ENCODE peak calls at places on chromosome 7, in six cellular contexts. S, W, A, G, R and U are unnamed samples.

GRCh38 chr7:7220821-7221220 is 38.5 kb downstream of the C1GALT1 start:
- DNase-seq in S (no peak), W (no peak), A (no peak), G (no peak), R (no peak), U (no peak)

GRCh38 chr7:134777908-134778580 is 1.4 kb upstream of the CALD1 start:
- DNase-seq in S (no peak), W (no peak), A (no peak), G (no peak), R (peak), U (no peak)

GRCh38 chr7:97771576-97771975 is 39.7 kb downstream of the TAC1 start:
- DNase-seq in S (no peak), W (no peak), A (no peak), G (no peak), R (no peak), U (no peak)

GRCh38 chr7:3455826-3456444 is 154.9 kb downstream of the SDK1 start:
- DNase-seq in S (no peak), W (no peak), A (no peak), G (no peak), R (peak), U (no peak)

GRCh38 chr7:4227105-4228010 is 454.7 kb upstream of the FOXK1 start:
- DNase-seq in S (no peak), W (no peak), A (peak), G (no peak), R (no peak), U (no peak)

GRCh38 chr7:105989686-105990085 is 26.6 kb downstream of the CDHR3 start:
- DNase-seq in S (no peak), W (no peak), A (no peak), G (no peak), R (no peak), U (no peak)

GRCh38 chr7:44760034-44760580 is 11.5 kb downstream of the ZMIZ2 start:
- DNase-seq in S (no peak), W (no peak), A (peak), G (no peak), R (no peak), U (no peak)

GRCh38 chr7:69110450-69111050 is 487.7 kb upstream of the AUTS2 start:
- DNase-seq in S (no peak), W (no peak), A (no peak), G (no peak), R (no peak), U (no peak)

GRCh38 chr7:43799605-43800004 is 41.1 kb downstream of the BLVRA start:
- DNase-seq in S (peak), W (no peak), A (no peak), G (no peak), R (peak), U (no peak)

GRCh38 chr7:87370660-87371180 is 25.3 kb downstream of the CROT start:
- DNase-seq in S (peak), W (no peak), A (no peak), G (no peak), R (peak), U (no peak)

GRCh38 chr7:79436378-79436777 is 17.1 kb downstream of the MAGI2 start:
- DNase-seq in S (no peak), W (no peak), A (no peak), G (no peak), R (peak), U (no peak)

GRCh38 chr7:106736508-106737201 is 75.7 kb upstream of the CCDC71L start:
- DNase-seq in S (peak), W (no peak), A (peak), G (no peak), R (peak), U (peak)

GRCh38 chr7:139753693-139754111 is 24.1 kb downstream of the HIPK2 start:
- DNase-seq in S (no peak), W (no peak), A (peak), G (no peak), R (no peak), U (no peak)

GRCh38 chr7:139752600-139752999 is 25.2 kb downstream of the HIPK2 start:
- DNase-seq in S (no peak), W (no peak), A (no peak), G (no peak), R (no peak), U (no peak)

GRCh38 chr7:139750459-139751095 is 27.2 kb downstream of the HIPK2 start:
- DNase-seq in S (no peak), W (no peak), A (no peak), G (no peak), R (no peak), U (no peak)

GRCh38 chr7:139752148-139752547 is 25.6 kb downstream of the HIPK2 start:
- DNase-seq in S (no peak), W (no peak), A (peak), G (no peak), R (no peak), U (no peak)

GRCh38 chr7:139753079-139753692 is 24.6 kb downstream of the HIPK2 start:
- DNase-seq in S (peak), W (no peak), A (peak), G (no peak), R (no peak), U (no peak)
- TF ChIP-seq CTCF in S (no peak), W (no peak), A (peak), G (no peak), R (no peak), U (no peak)

DNA sequence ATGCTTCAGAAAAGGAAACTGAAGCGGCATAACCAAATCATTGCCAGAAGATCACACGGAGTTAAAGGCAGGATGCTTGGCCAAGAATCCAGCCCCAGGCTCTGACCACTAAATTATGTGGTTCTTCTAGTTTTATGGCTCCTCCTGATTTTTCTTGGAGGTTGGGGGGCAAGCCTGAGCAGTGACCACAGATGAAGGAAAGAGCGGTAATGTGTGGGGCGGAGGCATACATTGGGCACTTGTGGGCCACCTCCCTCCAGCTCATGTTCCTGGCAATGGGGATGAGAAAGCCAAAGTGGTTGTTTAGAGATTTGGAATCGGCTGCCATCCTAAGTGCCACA is 3.2 kb downstream of the TRPV6 start:
- DNase-seq in S (no peak), W (no peak), A (peak), G (no peak), R (no peak), U (no peak)
- TF ChIP-seq CTCF in S (no peak), W (no peak), A (no peak), G (no peak), R (no peak), U (no peak)

DNA sequence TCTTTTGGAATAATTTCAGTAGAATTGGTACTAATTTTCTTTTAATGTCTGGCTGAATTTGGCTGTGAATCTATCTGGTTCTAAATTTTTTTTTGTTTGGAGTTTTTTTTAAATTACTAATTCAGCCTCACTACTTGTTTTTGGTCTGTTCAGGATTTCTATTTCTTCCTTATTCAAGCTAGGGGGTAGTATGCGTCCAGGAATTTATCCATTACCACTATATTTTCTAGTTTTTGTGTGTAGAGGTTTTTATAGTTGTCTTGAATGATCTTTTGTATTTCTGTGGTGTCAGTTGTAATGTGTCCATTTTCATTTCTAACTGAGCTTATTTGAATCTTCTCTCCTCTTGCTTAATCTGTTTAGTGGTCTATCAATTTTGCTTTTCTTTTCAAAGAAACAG is 48.9 kb upstream of the ICA1 start:
- DNase-seq in S (no peak), W (no peak), A (no peak), G (no peak), R (no peak), U (no peak)
- TF ChIP-seq CTCF in S (no peak), W (no peak), A (no peak), G (no peak), R (no peak), U (no peak)

DNA sequence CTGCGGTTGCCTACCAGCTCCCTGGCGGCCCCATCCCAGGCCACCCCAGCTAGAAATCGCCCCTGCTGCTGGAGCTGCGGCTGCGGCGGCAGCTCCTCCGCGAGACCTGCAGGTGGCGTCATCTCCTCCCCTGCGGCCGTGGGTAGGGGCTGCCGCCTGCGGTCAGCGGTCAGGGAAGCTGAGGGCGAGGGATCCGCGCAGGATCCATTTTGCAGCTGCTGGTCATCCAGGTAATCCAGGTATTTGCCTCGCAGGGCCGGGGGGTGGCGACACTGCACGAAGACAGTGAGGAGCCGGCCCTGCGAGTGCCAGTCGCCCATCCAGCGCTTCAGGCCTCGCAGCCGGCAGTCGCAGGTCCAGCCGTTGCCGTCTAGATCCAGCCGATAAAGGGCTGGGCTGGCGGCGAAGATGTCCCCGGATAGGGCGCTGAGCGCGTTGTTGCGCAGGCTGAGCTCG is 1.5 kb downstream of the TRIL start:
- DNase-seq in S (peak), W (no peak), A (peak), G (no peak), R (peak), U (peak)
- TF ChIP-seq CTCF in S (peak), W (no peak), A (peak), G (peak), R (peak), U (peak)

GRCh38 chr7:155992974-155993373 is 180.7 kb upstream of the SHH start:
- DNase-seq in S (no peak), W (no peak), A (peak), G (no peak), R (no peak), U (no peak)

GRCh38 chr7:155993420-155994252 is 181.4 kb upstream of the SHH start:
- DNase-seq in S (no peak), W (no peak), A (peak), G (no peak), R (peak), U (no peak)

GRCh38 chr7:155996718-155997059 is 184.4 kb upstream of the SHH start:
- DNase-seq in S (no peak), W (no peak), A (peak), G (no peak), R (no peak), U (no peak)

GRCh38 chr7:155994253-155994811 is 182.1 kb upstream of the SHH start:
- DNase-seq in S (no peak), W (no peak), A (peak), G (no peak), R (no peak), U (no peak)

DNA sequence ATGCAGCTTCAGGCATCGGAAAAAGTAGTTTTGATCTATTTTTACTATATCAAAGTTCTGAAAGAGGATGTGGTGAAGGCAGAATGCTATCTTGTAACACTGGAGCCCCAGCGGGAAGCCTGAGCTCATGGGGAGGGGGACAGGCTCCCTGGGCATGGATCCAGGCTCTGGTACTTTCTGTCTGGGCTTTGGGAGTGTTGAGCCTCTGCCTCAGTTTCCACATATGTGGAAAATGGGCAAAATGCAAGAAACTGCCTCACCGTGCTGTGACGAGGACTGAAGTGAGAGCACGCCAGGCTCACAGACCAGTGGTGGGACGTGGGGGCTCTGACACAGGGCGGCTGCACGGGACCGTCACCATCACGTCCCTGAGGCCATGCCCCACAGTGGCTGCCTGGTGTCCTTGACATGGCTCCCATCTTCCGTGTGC is 182.9 kb upstream of the SHH start:
- DNase-seq in S (no peak), W (no peak), A (peak), G (peak), R (no peak), U (no peak)
- TF ChIP-seq CTCF in S (no peak), W (no peak), A (no peak), G (no peak), R (no peak), U (no peak)

GRCh38 chr7:149872419-149873073 is 1.2 kb upstream of the ATP6V0E2 start:
- DNase-seq in S (peak), W (peak), A (peak), G (peak), R (peak), U (peak)
- TF ChIP-seq CTCF in S (no peak), W (no peak), A (peak), G (no peak), R (peak), U (no peak)